ENCODE peak calls at places on chromosomes 2 and 18, in five cellular contexts. A, L, R, V and G are unnamed samples. For H3K36me3 and H3K4me1, the result is how much of the 10 kb centered on the place peaks cover.

GRCh38 chr18:24063121-24063731 is 48.7 kb downstream of the TTC39C start:
- DNase-seq in A (no peak), L (no peak), R (peak), V (no peak), G (no peak)

GRCh38 chr2:168913495-168913894 is 12.4 kb downstream of the G6PC2 start:
- DNase-seq in A (no peak), L (no peak), R (no peak), V (no peak), G (no peak)

GRCh38 chr2:214019229-214019972 is 391.5 kb upstream of the VWC2L start:
- DNase-seq in A (no peak), L (no peak), R (peak), V (no peak), G (no peak)

GRCh38 chr2:12697617-12698016 is 19.1 kb upstream of the TRIB2 start:
- DNase-seq in A (no peak), L (no peak), R (no peak), V (no peak), G (no peak)

GRCh38 chr18:22026889-22027288 is 142.5 kb upstream of the GATA6 start:
- DNase-seq in A (no peak), L (no peak), R (no peak), V (no peak), G (no peak)

GRCh38 chr2:127226132-127226519 is 6.0 kb upstream of the CYP27C1 start:
- DNase-seq in A (no peak), L (no peak), R (no peak), V (no peak), G (no peak)

GRCh38 chr2:199704358-199705238 is 146.4 kb downstream of the FTCDNL1 start:
- DNase-seq in A (no peak), L (peak), R (peak), V (peak), G (no peak)

GRCh38 chr2:43086451-43087221 is 139.8 kb downstream of the ZFP36L2 start:
- DNase-seq in A (no peak), L (no peak), R (peak), V (peak), G (no peak)

GRCh38 chr2:96802281-96802595 is 13.8 kb upstream of the CNNM3 start:
- DNase-seq in A (no peak), L (peak), R (no peak), V (no peak), G (peak)

GRCh38 chr18:48858676-48859075 is 92.1 kb downstream of the SMAD7 start:
- DNase-seq in A (no peak), L (no peak), R (no peak), V (no peak), G (no peak)

GRCh38 chr18:79680100-79680879 is 687 bp downstream of the CTDP1 start:
- DNase-seq in A (peak), L (peak), R (peak), V (peak), G (no peak)

GRCh38 chr2:182893666-182894065 is 27.2 kb upstream of the FRZB start:
- DNase-seq in A (no peak), L (no peak), R (no peak), V (no peak), G (no peak)
- H3K36me3 ChIP-seq in A (under half), L (under half), R (under half), V (under half), G (under half)

DNA sequence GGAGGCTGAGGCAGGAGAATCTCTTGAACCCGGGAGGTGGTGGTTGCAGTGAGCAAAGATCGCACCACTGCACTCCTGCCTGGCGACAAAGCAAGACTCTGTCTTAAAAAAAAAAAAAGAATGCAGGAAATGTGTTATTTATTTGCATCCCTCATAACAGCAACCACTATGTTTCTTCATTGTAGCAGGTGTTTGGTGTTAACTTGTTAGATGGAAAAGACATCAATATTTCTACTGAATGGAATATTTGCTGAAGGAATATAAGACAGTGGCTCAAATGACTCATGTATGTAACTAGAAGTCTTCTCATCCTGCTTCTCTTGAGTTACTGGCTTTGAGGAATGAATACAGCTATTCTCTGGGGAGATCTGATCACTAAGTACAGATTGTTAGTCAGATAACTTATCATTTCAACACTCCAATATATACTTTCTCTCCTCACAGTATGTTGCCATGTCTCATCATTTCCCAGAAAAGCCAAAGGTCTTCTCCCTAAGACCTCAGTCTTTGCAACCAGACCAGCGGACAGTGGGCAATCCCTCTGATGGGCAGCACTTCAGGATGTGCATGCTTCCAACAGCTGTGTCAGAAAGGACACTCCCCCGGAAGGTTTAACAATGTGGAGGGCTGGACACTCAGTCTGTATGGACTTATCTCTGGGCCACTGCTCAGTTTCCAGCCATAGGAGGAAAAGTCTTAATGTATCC is 104.4 kb upstream of the STK17B start:
- DNase-seq in A (no peak), L (peak), R (peak), V (no peak), G (no peak)
- H3K4me1 ChIP-seq in A (under half), L (half or more), R (under half), V (under half), G (under half)

GRCh38 chr2:233853883-233854240 is 473 bp downstream of the HJURP start:
- DNase-seq in A (no peak), L (peak), R (no peak), V (no peak), G (no peak)
- H3K4me3 ChIP-seq in A (peak), L (peak), R (peak), V (peak), G (peak)

GRCh38 chr2:119136872-119137271 is 21.7 kb downstream of the C1QL2 start:
- DNase-seq in A (no peak), L (no peak), R (no peak), V (no peak), G (peak)
- H3K36me3 ChIP-seq in A (under half), L (under half), R (under half), V (under half), G (under half)

GRCh38 chr2:239222346-239223028 is 178.3 kb downstream of the HDAC4 start:
- DNase-seq in A (peak), L (no peak), R (peak), V (no peak), G (no peak)

GRCh38 chr2:239220976-239221375 is 179.8 kb downstream of the HDAC4 start:
- DNase-seq in A (peak), L (no peak), R (no peak), V (no peak), G (no peak)

GRCh38 chr2:239223330-239224248 is 177.2 kb downstream of the HDAC4 start:
- DNase-seq in A (peak), L (no peak), R (peak), V (no peak), G (no peak)

GRCh38 chr2:239224249-239224605 is 176.6 kb downstream of the HDAC4 start:
- DNase-seq in A (no peak), L (no peak), R (no peak), V (no peak), G (no peak)

GRCh38 chr2:239223029-239223329 is 177.8 kb downstream of the HDAC4 start:
- DNase-seq in A (peak), L (no peak), R (peak), V (no peak), G (no peak)
- H3K4me1 ChIP-seq in A (half or more), L (under half), R (half or more), V (under half), G (half or more)

GRCh38 chr2:107259411-107260195 is 373.6 kb upstream of the ST6GAL2 start:
- DNase-seq in A (no peak), L (no peak), R (no peak), V (no peak), G (no peak)

GRCh38 chr2:107266555-107266954 is 380.6 kb upstream of the ST6GAL2 start:
- DNase-seq in A (no peak), L (no peak), R (no peak), V (no peak), G (no peak)

GRCh38 chr2:107259011-107259410 is 373.0 kb upstream of the ST6GAL2 start:
- DNase-seq in A (no peak), L (no peak), R (no peak), V (no peak), G (no peak)

GRCh38 chr2:107264184-107264583 is 378.2 kb upstream of the ST6GAL2 start:
- DNase-seq in A (no peak), L (no peak), R (no peak), V (no peak), G (no peak)

GRCh38 chr2:107263596-107264090 is 377.7 kb upstream of the ST6GAL2 start:
- DNase-seq in A (no peak), L (no peak), R (no peak), V (no peak), G (no peak)
- H3K4me3 ChIP-seq in A (no peak), L (no peak), R (no peak), V (no peak), G (no peak)

DNA sequence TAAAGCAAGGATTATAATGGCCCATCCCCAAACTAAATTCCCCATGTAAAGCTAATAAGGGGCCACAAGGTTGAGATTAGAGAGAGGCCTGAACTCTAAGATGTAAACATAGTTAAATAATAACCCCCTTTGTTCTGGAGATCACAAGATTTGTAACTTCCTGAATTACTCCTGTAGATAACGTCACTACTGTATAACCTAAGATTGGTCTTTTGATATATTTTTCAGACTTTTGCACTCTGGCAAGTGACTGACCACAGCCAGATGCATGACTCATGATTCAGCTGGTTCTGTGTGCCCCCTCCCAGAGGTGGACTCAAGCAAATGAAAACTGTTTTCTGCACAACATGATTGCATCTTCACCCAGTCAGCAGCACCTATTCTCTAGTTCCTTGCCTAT is 686.0 kb upstream of the DDX18 start:
- DNase-seq in A (no peak), L (no peak), R (no peak), V (no peak), G (no peak)
- H3K36me3 ChIP-seq in A (under half), L (under half), R (under half), V (under half), G (under half)

GRCh38 chr2:217249086-217249485 is 389.2 kb upstream of the TNP1 start:
- DNase-seq in A (no peak), L (no peak), R (no peak), V (no peak), G (no peak)
- H3K4me1 ChIP-seq in A (under half), L (under half), R (under half), V (under half), G (under half)

GRCh38 chr2:113136828-113137775 is 9.7 kb downstream of the IL1RN start:
- DNase-seq in A (peak), L (peak), R (peak), V (peak), G (no peak)

GRCh38 chr2:113137827-113138226 is 10.4 kb downstream of the IL1RN start:
- DNase-seq in A (no peak), L (no peak), R (no peak), V (no peak), G (no peak)

GRCh38 chr2:113135354-113135753 is 8.0 kb downstream of the IL1RN start:
- DNase-seq in A (no peak), L (no peak), R (no peak), V (no peak), G (no peak)

GRCh38 chr2:113141451-113141850 is 14.1 kb downstream of the IL1RN start:
- DNase-seq in A (no peak), L (no peak), R (no peak), V (no peak), G (no peak)

DNA sequence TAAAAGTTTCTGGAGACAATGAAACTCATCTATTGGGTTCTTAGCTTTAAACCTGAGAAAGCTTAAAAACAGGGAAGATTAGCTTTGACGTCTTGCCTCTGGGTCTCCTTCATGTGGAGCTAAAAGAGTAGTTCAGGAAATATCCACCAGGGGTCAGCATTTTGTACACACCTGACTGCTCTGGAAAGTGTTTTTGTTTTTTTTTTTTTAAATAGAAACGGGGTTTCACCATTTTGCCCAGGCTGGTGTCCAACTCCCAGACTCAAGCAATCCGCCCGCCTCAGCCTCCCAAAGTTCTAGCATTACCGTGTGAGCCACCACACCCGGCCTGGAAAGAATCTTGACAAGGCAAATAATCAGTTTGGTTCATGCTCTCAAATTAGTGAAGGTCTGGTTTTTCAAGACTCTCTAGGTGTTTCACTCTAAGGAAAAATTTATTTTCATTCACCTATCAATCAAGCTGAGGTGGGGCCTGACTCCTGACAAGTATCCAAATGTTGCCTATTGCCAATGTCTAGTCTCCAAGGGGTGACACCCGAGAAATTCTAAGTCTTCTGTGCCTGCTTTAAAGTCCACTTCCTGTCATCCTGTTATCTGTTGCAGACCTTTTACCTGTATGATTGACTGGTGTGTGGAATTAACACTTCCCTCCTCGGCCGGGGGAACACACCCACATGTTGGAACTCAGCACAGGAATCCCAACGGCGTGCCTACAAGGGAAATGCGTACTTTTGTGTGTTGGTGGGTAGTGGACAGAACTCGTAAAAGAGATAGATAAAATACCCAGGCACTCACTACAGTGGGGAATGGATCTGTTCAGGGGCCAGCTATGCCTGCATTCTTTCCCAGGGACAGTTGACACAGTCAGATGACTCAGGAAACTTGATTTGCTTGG is 11.3 kb downstream of the IL1RN start:
- DNase-seq in A (peak), L (peak), R (peak), V (peak), G (no peak)
- H3K4me3 ChIP-seq in A (no peak), L (peak), R (no peak), V (no peak), G (no peak)

GRCh38 chr2:3960106-3960505 is 256.7 kb downstream of the DCDC2C start:
- DNase-seq in A (no peak), L (no peak), R (no peak), V (no peak), G (no peak)

GRCh38 chr2:3959372-3959771 is 256.0 kb downstream of the DCDC2C start:
- DNase-seq in A (no peak), L (peak), R (peak), V (peak), G (no peak)

GRCh38 chr2:3956892-3957291 is 253.5 kb downstream of the DCDC2C start:
- DNase-seq in A (no peak), L (no peak), R (no peak), V (no peak), G (no peak)

GRCh38 chr2:3958969-3959368 is 255.6 kb downstream of the DCDC2C start:
- DNase-seq in A (no peak), L (no peak), R (no peak), V (peak), G (no peak)

DNA sequence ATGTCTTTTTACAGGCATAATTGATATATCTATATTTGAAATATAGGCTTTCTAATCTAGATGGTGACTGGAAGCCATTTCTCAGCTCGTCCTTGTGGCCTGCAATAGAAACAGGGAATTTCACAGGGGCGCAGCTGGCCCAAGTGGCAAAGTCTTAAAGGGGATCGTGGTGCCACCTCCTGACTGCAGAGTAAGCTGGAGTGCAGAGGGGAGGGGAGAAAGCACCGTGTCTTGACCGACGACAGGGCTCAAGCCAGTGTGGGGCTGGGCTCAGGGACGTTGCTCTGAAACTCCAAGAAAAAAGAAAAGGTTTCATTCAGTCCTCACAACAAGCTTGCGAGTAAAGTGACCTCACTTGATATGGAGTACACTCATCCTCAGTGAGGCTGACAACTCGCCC is 255.1 kb downstream of the DCDC2C start:
- DNase-seq in A (no peak), L (no peak), R (no peak), V (no peak), G (no peak)
- H3K36me3 ChIP-seq in A (under half), L (under half), R (under half), V (under half), G (under half)